ENCODE peak calls at places on chromosome 13, in four cellular contexts. M is ascending aorta, G is GM13976, J is fibroblast of mammary gland. I is an unnamed sample.

GRCh38 chr13:85441975-85442374 is 357.2 kb downstream of the SLITRK6 start:
- DNase-seq in M (no peak), G (no peak), J (no peak), I (no peak)

GRCh38 chr13:19957320-19958118 is 1.0 kb upstream of the ZMYM2 start:
- DNase-seq in M (peak; percentile 38), G (peak; percentile 71), J (peak; percentile 88), I (peak; percentile 84)

GRCh38 chr13:20609145-20609544 is 42.2 kb downstream of the IFT88 start:
- DNase-seq in J (peak; percentile 89), G (no peak), M (no peak), I (peak; percentile 82)

GRCh38 chr13:30971575-30971974 is 39.1 kb downstream of the TEX26 start:
- DNase-seq in G (no peak), J (peak; percentile 55), M (no peak), I (no peak)

GRCh38 chr13:33799950-33800592 is 17.9 kb upstream of the RFC3 start:
- DNase-seq in M (no peak), G (no peak), J (peak; percentile 59), I (peak; percentile 52)

GRCh38 chr13:112648966-112649690 is 40.7 kb upstream of the ATP11A start:
- DNase-seq in J (no peak), G (no peak), M (no peak), I (no peak)

GRCh38 chr13:93147946-93148345 is 78.7 kb upstream of the GPC6 start:
- DNase-seq in G (no peak), M (no peak), J (no peak), I (no peak)

GRCh38 chr13:44165895-44166496 is 207.6 kb upstream of the SERP2 start:
- DNase-seq in J (no peak), G (no peak), M (no peak), I (no peak)

GRCh38 chr13:99968521-99969367 is 2.8 kb downstream of the ZIC5 start:
- DNase-seq in G (no peak), M (no peak), J (no peak), I (peak; percentile 91)

GRCh38 chr13:92994056-92994455 is 232.6 kb upstream of the GPC6 start:
- DNase-seq in J (peak; percentile 50), G (no peak), M (no peak), I (peak; percentile 53)

GRCh38 chr13:104740616-104741222 is 1674.5 kb upstream of the SLC10A2 start:
- DNase-seq in G (no peak), M (no peak), J (no peak), I (peak; percentile 27)

GRCh38 chr13:50452028-50452427 is 391.5 kb downstream of the DLEU7 start:
- DNase-seq in J (no peak), G (no peak), M (no peak), I (no peak)

GRCh38 chr13:36872621-36873020 is 47.4 kb downstream of the SMAD9 start:
- DNase-seq in J (no peak), G (no peak), M (no peak), I (no peak)

GRCh38 chr13:107441279-107441678 is 774.1 kb downstream of the LIG4 start:
- DNase-seq in G (no peak), M (no peak), J (peak; percentile 48), I (peak; percentile 77)

GRCh38 chr13:46523972-46524737 is 28.8 kb upstream of the LRCH1 start:
- DNase-seq in J (peak; percentile 85), G (no peak), M (no peak), I (peak; percentile 36)

GRCh38 chr13:108483981-108484380 is 145.4 kb upstream of the MYO16 start:
- DNase-seq in J (no peak), M (no peak), G (no peak), I (no peak)

GRCh38 chr13:72109863-72110262 is 242.9 kb upstream of the DACH1 start:
- DNase-seq in G (no peak), J (no peak), M (no peak), I (no peak)

GRCh38 chr13:37211542-37211941 is 106.1 kb upstream of the CSNK1A1L start:
- DNase-seq in J (no peak), G (no peak), M (no peak), I (no peak)

GRCh38 chr13:40149611-40150283 is 494.3 kb downstream of the COG6 start:
- DNase-seq in G (no peak), M (peak; percentile 66), J (peak; percentile 95), I (peak; percentile 94)

GRCh38 chr13:74695021-74695800 is 561.0 kb upstream of the KLF12 start:
- DNase-seq in M (no peak), G (no peak), J (peak; percentile 38), I (peak; percentile 36)

GRCh38 chr13:85286081-85286480 is 513.1 kb downstream of the SLITRK6 start:
- DNase-seq in M (no peak), J (no peak), G (no peak), I (no peak)

GRCh38 chr13:20702945-20703784 is at the start of gene IL17D:
- DNase-seq in J (no peak), G (peak; percentile 78), M (no peak), I (peak; percentile 91)

GRCh38 chr13:50731400-50731799 is 112.1 kb downstream of the DLEU7 start:
- DNase-seq in J (peak; percentile 65), G (no peak), M (no peak), I (no peak)

GRCh38 chr13:43289458-43290255 is 266.3 kb downstream of the DNAJC15 start:
- DNase-seq in G (no peak), M (no peak), J (peak; percentile 50), I (no peak)

GRCh38 chr13:113836917-113837553 is 26.8 kb downstream of the GAS6 start:
- DNase-seq in M (no peak), J (peak; percentile 98), G (no peak), I (peak; percentile 97)

GRCh38 chr13:109200556-109200955 is 571.1 kb downstream of the MYO16 start:
- DNase-seq in M (no peak), G (no peak), J (no peak), I (no peak)

GRCh38 chr13:110301606-110302131 is 5.3 kb downstream of the COL4A1 start:
- DNase-seq in G (no peak), M (no peak), J (peak; percentile 68), I (peak; percentile 90)

GRCh38 chr13:25114220-25114619 is 18.3 kb downstream of the PABPC3 start:
- DNase-seq in G (peak; percentile 81), M (no peak), J (peak; percentile 73), I (peak; percentile 91)
- TF ChIP-seq CTCF in G (peak; percentile 89), M (peak; percentile 65), J (peak; percentile 87), I (peak; percentile 96)

GRCh38 chr13:56907766-56908165 is 233.0 kb upstream of the PRR20A start:
- DNase-seq in G (no peak), M (no peak), J (no peak), I (no peak)
- TF ChIP-seq CTCF in G (no peak), M (no peak), J (no peak), I (no peak)

GRCh38 chr13:49295231-49295630 is 47.5 kb downstream of the CDADC1 start:
- DNase-seq in G (no peak), J (no peak), M (no peak), I (no peak)
- TF ChIP-seq CTCF in G (no peak), J (no peak), M (no peak), I (no peak)

DNA sequence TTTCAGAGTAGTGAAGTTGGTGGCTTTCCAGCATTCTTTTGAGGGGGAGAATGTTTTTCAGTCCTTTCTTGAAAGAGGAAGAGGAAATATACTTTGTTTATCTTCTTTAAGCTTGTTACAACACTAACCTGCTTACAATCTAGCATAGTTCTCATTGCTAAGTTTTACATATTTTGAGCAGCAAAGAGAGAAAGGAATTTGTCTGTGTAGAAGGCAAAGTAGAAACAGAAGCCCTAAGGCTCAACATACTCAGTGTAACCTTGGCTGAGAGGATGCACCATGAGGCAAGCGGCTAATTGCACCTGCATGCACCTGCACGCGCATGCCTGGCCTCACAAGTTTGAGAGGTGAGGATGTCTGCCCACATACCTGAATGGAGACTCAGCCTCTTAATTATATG is 2.2 kb downstream of the FRY start:
- DNase-seq in M (no peak), G (no peak), J (no peak), I (no peak)
- TF ChIP-seq CTCF in M (no peak), G (no peak), J (no peak), I (no peak)

DNA sequence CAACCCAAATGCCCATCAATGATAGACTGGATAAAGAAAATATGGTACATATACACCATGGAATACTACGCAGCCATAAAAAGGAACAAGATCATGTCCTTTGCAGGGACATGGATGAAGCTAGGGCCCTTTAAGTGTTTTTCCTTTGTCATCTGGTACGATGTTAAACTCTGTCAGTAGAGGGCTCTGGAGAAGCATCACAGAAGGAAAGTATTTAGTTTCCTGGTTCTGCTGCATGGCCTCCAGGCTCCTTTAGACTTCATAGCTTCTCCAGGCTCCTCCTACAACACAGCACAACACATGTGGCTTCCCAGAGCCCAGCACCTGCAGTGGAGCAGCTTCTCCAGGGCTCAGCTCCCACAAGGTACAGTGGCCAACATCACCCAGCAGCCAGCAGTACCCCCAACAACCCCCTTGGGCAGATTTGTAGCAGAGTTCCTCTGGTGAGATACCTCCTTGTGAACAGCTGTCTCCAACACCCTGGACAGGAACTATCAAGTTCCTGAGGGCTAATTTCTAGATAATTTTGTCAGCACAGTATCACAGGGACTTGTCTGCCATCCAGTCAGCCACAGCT is 63.4 kb downstream of the KCTD12 start:
- DNase-seq in M (no peak), G (peak; percentile 30), J (peak; percentile 69), I (no peak)
- TF ChIP-seq CTCF in M (peak; percentile 39), G (no peak), J (peak; percentile 48), I (peak; percentile 50)

GRCh38 chr13:24539500-24540165 is 27.1 kb upstream of the PARP4 start:
- DNase-seq in M (no peak), J (no peak), G (no peak), I (no peak)
- TF ChIP-seq CTCF in M (no peak), J (no peak), G (no peak), I (no peak)

I was measured in osteoblast.